ENCODE peak calls at places on chromosomes 1 and 21, in four cellular contexts. I is K562, N is HepG2, R is WTC11. Y is an unnamed sample.

GRCh38 chr1:230820568-230820967 is 47.8 kb downstream of the C1orf198 start:
- DNase-seq in I (no peak), N (no peak), R (no peak), Y (no peak)

GRCh38 chr1:54121482-54122130 is 31.2 kb downstream of the CDCP2 start:
- DNase-seq in I (peak), N (peak), R (peak), Y (no peak)

GRCh38 chr1:23574265-23574754 is 15.0 kb upstream of the ID3 start:
- DNase-seq in I (no peak), N (no peak), R (no peak), Y (peak)

GRCh38 chr21:10627316-10627863 is 106.0 kb downstream of the TPTE start:
- DNase-seq in I (no peak), N (no peak), R (no peak), Y (no peak)

GRCh38 chr1:75449998-75450397 is 160.9 kb downstream of the SLC44A5 start:
- DNase-seq in I (no peak), N (no peak), R (no peak), Y (no peak)

GRCh38 chr1:211551628-211552465 is 27.1 kb downstream of the SLC30A1 start:
- DNase-seq in I (no peak), N (peak), R (no peak), Y (no peak)

GRCh38 chr1:54571803-54572202 is 23.8 kb downstream of the ACOT11 start:
- DNase-seq in I (no peak), N (no peak), R (peak), Y (no peak)

GRCh38 chr1:41319803-41320711 is 41.2 kb upstream of the FOXO6 start:
- DNase-seq in I (no peak), N (no peak), R (no peak), Y (no peak)

GRCh38 chr1:207050768-207051614 is at the start of gene YOD1:
- DNase-seq in I (peak), N (peak), R (peak), Y (peak)

GRCh38 chr1:18217398-18218043 is 109.9 kb downstream of the IGSF21 start:
- DNase-seq in I (peak), N (peak), R (peak), Y (no peak)

GRCh38 chr1:39960461-39960958 is 5.6 kb downstream of the MFSD2A start:
- DNase-seq in I (no peak), N (no peak), R (no peak), Y (peak)

GRCh38 chr21:45098867-45099266 is 24.5 kb downstream of the ADARB1 start:
- DNase-seq in I (peak), N (peak), R (no peak), Y (no peak)

GRCh38 chr1:228464487-228464983 is 22.6 kb upstream of the RNF187 start:
- DNase-seq in I (no peak), N (no peak), R (peak), Y (no peak)

GRCh38 chr1:91724231-91724630 is 161.7 kb downstream of the TGFBR3 start:
- DNase-seq in I (no peak), N (no peak), R (no peak), Y (no peak)

GRCh38 chr1:45397285-45397684 is 57.0 kb upstream of the MUTYH start:
- DNase-seq in I (no peak), N (peak), R (no peak), Y (no peak)

GRCh38 chr1:212692774-212693644 is 6.6 kb downstream of the BATF3 start:
- DNase-seq in I (no peak), N (no peak), R (no peak), Y (no peak)

GRCh38 chr1:221698579-221699349 is 43.1 kb downstream of the DUSP10 start:
- DNase-seq in I (no peak), N (no peak), R (no peak), Y (no peak)

GRCh38 chr1:220113136-220113695 is 19.3 kb downstream of the IARS2 start:
- DNase-seq in I (peak), N (peak), R (no peak), Y (no peak)

GRCh38 chr1:28971980-28972771 is 57.8 kb downstream of the EPB41 start:
- DNase-seq in I (no peak), N (no peak), R (no peak), Y (no peak)

GRCh38 chr1:160094806-160095205 is 3.6 kb downstream of the IGSF8 start:
- DNase-seq in I (no peak), N (no peak), R (no peak), Y (no peak)

GRCh38 chr1:8702121-8702520 is 115.3 kb downstream of the RERE start:
- DNase-seq in I (no peak), N (peak), R (no peak), Y (no peak)

GRCh38 chr1:109775408-109775807 is 11.7 kb upstream of the EPS8L3 start:
- DNase-seq in I (no peak), N (no peak), R (peak), Y (no peak)

GRCh38 chr1:183287191-183287675 is 101.2 kb downstream of the LAMC2 start:
- DNase-seq in I (no peak), N (no peak), R (no peak), Y (no peak)

GRCh38 chr21:42474043-42474831 is 21.8 kb downstream of the RSPH1 start:
- DNase-seq in I (no peak), N (peak), R (peak), Y (no peak)

GRCh38 chr1:76038306-76039004 is 36.1 kb upstream of the ST6GALNAC3 start:
- DNase-seq in I (no peak), N (no peak), R (no peak), Y (no peak)

GRCh38 chr1:187836557-187836956 is 1007.8 kb downstream of the PLA2G4A start:
- DNase-seq in I (no peak), N (no peak), R (no peak), Y (no peak)

GRCh38 chr1:50426702-50427085 is 3.5 kb upstream of the DMRTA2 start:
- DNase-seq in I (no peak), N (no peak), R (peak), Y (no peak)

GRCh38 chr21:29640233-29640554 is 299.6 kb downstream of the GRIK1 start:
- DNase-seq in I (no peak), N (no peak), R (no peak), Y (peak)

GRCh38 chr1:172662464-172663109 is 3.7 kb downstream of the FASLG start:
- DNase-seq in I (peak), N (no peak), R (no peak), Y (peak)

GRCh38 chr1:18540136-18540765 is 59.5 kb downstream of the KLHDC7A start:
- DNase-seq in I (no peak), N (no peak), R (no peak), Y (no peak)

GRCh38 chr1:200226969-200227303 is 182.9 kb downstream of the ZNF281 start:
- DNase-seq in I (no peak), N (no peak), R (no peak), Y (no peak)

GRCh38 chr1:17475729-17476128 is 36.3 kb upstream of the RCC2 start:
- DNase-seq in I (no peak), N (no peak), R (no peak), Y (no peak)

GRCh38 chr1:206503591-206504362 is 3.6 kb upstream of the RASSF5 start:
- DNase-seq in I (peak), N (peak), R (no peak), Y (peak)

DNA sequence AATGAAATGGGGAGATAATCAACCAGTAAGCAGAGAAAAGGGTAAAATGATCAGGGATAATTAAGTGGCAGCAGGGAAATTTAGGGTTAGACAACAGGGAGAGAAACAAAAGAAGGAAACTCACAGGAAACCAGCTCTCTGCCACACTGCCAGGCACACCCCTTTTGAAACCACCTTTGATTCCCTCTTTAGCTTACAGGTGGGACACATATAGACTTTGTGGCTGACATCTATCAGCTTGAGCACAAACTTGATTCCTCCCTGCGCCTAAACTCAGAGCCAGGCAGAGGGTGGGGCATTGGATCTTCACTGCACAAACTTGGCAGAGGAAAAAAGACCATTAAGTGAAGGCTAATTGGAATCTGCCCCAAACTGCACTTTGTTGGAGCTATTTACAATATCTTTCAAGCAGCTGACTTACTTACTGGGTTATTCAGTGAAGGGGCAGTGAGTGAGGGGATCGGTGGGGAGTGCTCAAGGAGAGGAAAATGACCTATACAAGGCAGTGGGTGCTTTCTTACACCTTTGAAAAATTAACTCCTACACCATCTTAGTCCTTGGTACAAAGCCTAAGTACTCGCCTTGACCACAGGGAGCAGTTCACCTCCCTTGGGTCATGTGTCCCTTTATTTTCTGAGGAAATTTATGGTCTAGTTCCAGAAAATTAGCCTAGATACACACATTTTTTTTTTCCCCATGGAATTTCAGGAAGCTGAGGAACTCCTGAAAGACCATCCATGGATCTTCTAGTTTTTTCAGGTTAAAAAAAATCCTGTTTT is 60.2 kb downstream of the PBX1 start:
- DNase-seq in I (no peak), N (no peak), R (no peak), Y (no peak)
- TF ChIP-seq TCF7 in I (no peak), N (no peak), R (no peak), Y (no peak)

GRCh38 chr1:1081311-1082238 is 7.5 kb upstream of the RNF223 start:
- DNase-seq in I (no peak), N (no peak), R (no peak), Y (no peak)
- TF ChIP-seq TCF7 in I (no peak), N (no peak), R (no peak), Y (no peak)

GRCh38 chr1:112264553-112264952 is 131.5 kb upstream of the CTTNBP2NL start:
- DNase-seq in I (no peak), N (no peak), R (no peak), Y (no peak)

GRCh38 chr1:112264010-112264409 is 132.0 kb upstream of the CTTNBP2NL start:
- DNase-seq in I (no peak), N (no peak), R (no peak), Y (no peak)

GRCh38 chr1:112265946-112266345 is 130.1 kb upstream of the CTTNBP2NL start:
- DNase-seq in I (no peak), N (no peak), R (no peak), Y (no peak)

GRCh38 chr1:112262301-112262700 is 133.7 kb upstream of the CTTNBP2NL start:
- DNase-seq in I (no peak), N (no peak), R (no peak), Y (no peak)

DNA sequence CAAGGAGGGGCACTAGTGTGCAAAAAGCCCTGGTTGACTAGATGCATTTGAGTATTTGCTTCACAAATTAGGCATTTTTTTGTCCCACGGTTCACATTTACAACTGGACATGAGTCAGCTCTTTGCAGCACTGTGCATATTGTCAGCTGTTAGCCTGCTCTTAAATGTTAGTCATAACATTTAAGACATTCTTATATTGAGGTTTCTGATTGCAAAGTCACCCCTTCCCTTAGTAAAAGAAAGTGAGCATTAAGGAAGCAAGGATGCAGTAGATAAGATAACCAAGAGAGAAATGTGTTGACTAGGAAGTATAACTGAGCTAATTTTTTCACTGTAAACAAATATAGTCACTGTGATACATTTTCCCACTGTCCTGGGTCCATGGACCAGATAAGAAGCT is 132.6 kb upstream of the CTTNBP2NL start:
- DNase-seq in I (no peak), N (no peak), R (no peak), Y (no peak)
- TF ChIP-seq TCF7 in I (no peak), N (no peak), R (no peak), Y (no peak)

DNA sequence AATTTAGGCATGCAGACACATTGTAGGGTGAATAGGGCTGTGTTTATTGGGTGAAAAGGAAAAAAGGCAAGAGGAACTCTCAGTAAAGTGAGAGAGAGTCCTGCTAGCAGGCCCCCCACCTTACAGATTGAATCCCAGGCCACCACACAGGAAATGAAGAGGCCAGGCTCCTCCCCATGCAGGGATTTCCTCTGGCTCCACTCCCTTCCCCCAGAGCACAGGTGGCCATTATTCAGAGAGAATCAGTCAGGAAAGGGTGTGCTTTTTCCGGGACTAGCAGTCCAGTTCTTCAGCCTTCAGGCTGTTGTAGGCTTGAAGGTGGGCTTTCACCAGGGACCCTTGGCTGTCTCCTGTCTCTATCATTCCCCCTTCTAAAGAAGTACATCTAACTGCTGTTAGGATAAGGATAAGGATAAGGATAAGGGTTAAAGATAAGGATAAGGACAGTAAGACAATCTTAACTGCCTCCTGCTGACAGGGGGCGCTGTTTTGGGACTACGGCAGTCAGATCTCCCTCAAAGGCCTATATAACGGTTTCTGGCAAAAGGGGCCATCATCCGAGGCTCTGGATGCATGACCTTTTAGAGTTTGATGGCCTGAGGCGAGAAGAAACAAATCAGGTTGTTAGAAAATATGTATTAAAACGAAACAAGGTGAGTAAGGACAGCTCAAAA is 26.3 kb downstream of the ZNF648 start:
- DNase-seq in I (no peak), N (no peak), R (peak), Y (no peak)
- TF ChIP-seq TCF7 in I (no peak), N (no peak), R (no peak), Y (no peak)

Y was measured in GM12878.